ENCODE peak calls at places on chromosomes 12 and 14, in nine cellular contexts. One of them, this sample, is unnamed. For H3K4me1, the result is how much of the 10 kb centered on the place peaks cover.

GRCh38 chr14:68397827-68398226 is 395.0 kb downstream of the ZFP36L1 start:
- DNase-seq in endothelial cell of umbilical vein: peak
- DNase-seq in SK-N-SH: peak
- DNase-seq in pancreas: no peak
- DNase-seq in lower lobe of right lung: no peak
- DNase-seq in CD4-positive, CD25-positive, alpha-beta regulatory T cell: no peak
- DNase-seq in mesenchymal stem cell: peak
- DNase-seq in heart left ventricle: no peak
- DNase-seq in HepG2: no peak
- DNase-seq in this sample: no peak

GRCh38 chr12:121301876-121302275 is 5.4 kb upstream of the CAMKK2 start:
- DNase-seq in endothelial cell of umbilical vein: no peak
- DNase-seq in SK-N-SH: no peak
- DNase-seq in pancreas: no peak
- DNase-seq in lower lobe of right lung: no peak
- DNase-seq in CD4-positive, CD25-positive, alpha-beta regulatory T cell: no peak
- DNase-seq in mesenchymal stem cell: peak
- DNase-seq in heart left ventricle: no peak
- DNase-seq in HepG2: no peak
- DNase-seq in this sample: peak

GRCh38 chr12:104649217-104649834 is 192.6 kb downstream of the CHST11 start:
- DNase-seq in endothelial cell of umbilical vein: no peak
- DNase-seq in SK-N-SH: no peak
- DNase-seq in pancreas: no peak
- DNase-seq in lower lobe of right lung: no peak
- DNase-seq in CD4-positive, CD25-positive, alpha-beta regulatory T cell: no peak
- DNase-seq in mesenchymal stem cell: no peak
- DNase-seq in heart left ventricle: no peak
- DNase-seq in HepG2: no peak
- DNase-seq in this sample: no peak

GRCh38 chr14:75522224-75522764 is at the start of gene BATF:
- DNase-seq in endothelial cell of umbilical vein: no peak
- DNase-seq in SK-N-SH: no peak
- DNase-seq in pancreas: no peak
- DNase-seq in lower lobe of right lung: peak
- DNase-seq in CD4-positive, CD25-positive, alpha-beta regulatory T cell: peak
- DNase-seq in mesenchymal stem cell: no peak
- DNase-seq in heart left ventricle: peak
- DNase-seq in HepG2: no peak
- DNase-seq in this sample: no peak

GRCh38 chr12:98745578-98746391 is 100.7 kb downstream of the APAF1 start:
- DNase-seq in endothelial cell of umbilical vein: peak
- DNase-seq in SK-N-SH: peak
- DNase-seq in pancreas: no peak
- DNase-seq in lower lobe of right lung: no peak
- DNase-seq in CD4-positive, CD25-positive, alpha-beta regulatory T cell: peak
- DNase-seq in mesenchymal stem cell: peak
- DNase-seq in heart left ventricle: no peak
- DNase-seq in HepG2: no peak
- DNase-seq in this sample: no peak

GRCh38 chr14:96585672-96586013 is 83.5 kb downstream of the PAPOLA start:
- DNase-seq in endothelial cell of umbilical vein: no peak
- DNase-seq in SK-N-SH: peak
- DNase-seq in pancreas: no peak
- DNase-seq in lower lobe of right lung: no peak
- DNase-seq in CD4-positive, CD25-positive, alpha-beta regulatory T cell: no peak
- DNase-seq in mesenchymal stem cell: no peak
- DNase-seq in heart left ventricle: no peak
- DNase-seq in HepG2: no peak
- DNase-seq in this sample: no peak

GRCh38 chr14:52473557-52473956 is 78.7 kb downstream of the TXNDC16 start:
- DNase-seq in endothelial cell of umbilical vein: peak
- DNase-seq in SK-N-SH: peak
- DNase-seq in pancreas: no peak
- DNase-seq in lower lobe of right lung: no peak
- DNase-seq in CD4-positive, CD25-positive, alpha-beta regulatory T cell: peak
- DNase-seq in mesenchymal stem cell: peak
- DNase-seq in heart left ventricle: no peak
- DNase-seq in HepG2: peak
- DNase-seq in this sample: peak

GRCh38 chr14:104708606-104709268 is 15.3 kb upstream of the ADSS1 start:
- DNase-seq in endothelial cell of umbilical vein: peak
- DNase-seq in SK-N-SH: peak
- DNase-seq in pancreas: peak
- DNase-seq in lower lobe of right lung: peak
- DNase-seq in CD4-positive, CD25-positive, alpha-beta regulatory T cell: peak
- DNase-seq in mesenchymal stem cell: peak
- DNase-seq in heart left ventricle: peak
- DNase-seq in HepG2: peak
- DNase-seq in this sample: peak

GRCh38 chr12:16606936-16607335 is 974 bp upstream of the LMO3 start:
- DNase-seq in endothelial cell of umbilical vein: no peak
- DNase-seq in SK-N-SH: no peak
- DNase-seq in pancreas: no peak
- DNase-seq in lower lobe of right lung: no peak
- DNase-seq in CD4-positive, CD25-positive, alpha-beta regulatory T cell: no peak
- DNase-seq in mesenchymal stem cell: no peak
- DNase-seq in heart left ventricle: no peak
- DNase-seq in HepG2: no peak
- DNase-seq in this sample: no peak

GRCh38 chr12:12079291-12079690 is 8.6 kb downstream of the BCL2L14 start:
- DNase-seq in endothelial cell of umbilical vein: no peak
- DNase-seq in SK-N-SH: no peak
- DNase-seq in pancreas: no peak
- DNase-seq in lower lobe of right lung: no peak
- DNase-seq in CD4-positive, CD25-positive, alpha-beta regulatory T cell: no peak
- DNase-seq in mesenchymal stem cell: peak
- DNase-seq in heart left ventricle: no peak
- DNase-seq in HepG2: no peak
- DNase-seq in this sample: no peak

GRCh38 chr12:95953000-95953399 is 9.9 kb downstream of the AMDHD1 start:
- DNase-seq in endothelial cell of umbilical vein: no peak
- DNase-seq in SK-N-SH: no peak
- DNase-seq in pancreas: no peak
- DNase-seq in lower lobe of right lung: no peak
- DNase-seq in CD4-positive, CD25-positive, alpha-beta regulatory T cell: no peak
- DNase-seq in mesenchymal stem cell: no peak
- DNase-seq in heart left ventricle: no peak
- DNase-seq in HepG2: no peak
- DNase-seq in this sample: no peak

GRCh38 chr12:66767454-66768002 is 88.7 kb upstream of the GRIP1 start:
- DNase-seq in endothelial cell of umbilical vein: no peak
- DNase-seq in SK-N-SH: no peak
- DNase-seq in pancreas: no peak
- DNase-seq in lower lobe of right lung: no peak
- DNase-seq in CD4-positive, CD25-positive, alpha-beta regulatory T cell: no peak
- DNase-seq in mesenchymal stem cell: no peak
- DNase-seq in heart left ventricle: no peak
- DNase-seq in HepG2: no peak
- DNase-seq in this sample: no peak

GRCh38 chr12:80412343-80412953 is 31.6 kb upstream of the PTPRQ start:
- DNase-seq in endothelial cell of umbilical vein: peak
- DNase-seq in SK-N-SH: peak
- DNase-seq in pancreas: no peak
- DNase-seq in lower lobe of right lung: no peak
- DNase-seq in CD4-positive, CD25-positive, alpha-beta regulatory T cell: no peak
- DNase-seq in mesenchymal stem cell: peak
- DNase-seq in heart left ventricle: no peak
- DNase-seq in HepG2: peak
- DNase-seq in this sample: peak

GRCh38 chr12:68259318-68259940 is 6.0 kb upstream of the IL22 start:
- DNase-seq in endothelial cell of umbilical vein: peak
- DNase-seq in SK-N-SH: no peak
- DNase-seq in pancreas: no peak
- DNase-seq in lower lobe of right lung: no peak
- DNase-seq in CD4-positive, CD25-positive, alpha-beta regulatory T cell: no peak
- DNase-seq in mesenchymal stem cell: peak
- DNase-seq in heart left ventricle: no peak
- DNase-seq in HepG2: no peak
- DNase-seq in this sample: peak

GRCh38 chr14:48504921-48505320 is 829.5 kb upstream of the MDGA2 start:
- DNase-seq in endothelial cell of umbilical vein: no peak
- DNase-seq in SK-N-SH: no peak
- DNase-seq in pancreas: no peak
- DNase-seq in lower lobe of right lung: no peak
- DNase-seq in CD4-positive, CD25-positive, alpha-beta regulatory T cell: no peak
- DNase-seq in mesenchymal stem cell: no peak
- DNase-seq in heart left ventricle: no peak
- DNase-seq in HepG2: no peak
- DNase-seq in this sample: no peak

GRCh38 chr12:82874935-82875334 is 188.2 kb downstream of the TMTC2 start:
- DNase-seq in endothelial cell of umbilical vein: no peak
- DNase-seq in SK-N-SH: no peak
- DNase-seq in pancreas: no peak
- DNase-seq in lower lobe of right lung: no peak
- DNase-seq in CD4-positive, CD25-positive, alpha-beta regulatory T cell: no peak
- DNase-seq in mesenchymal stem cell: peak
- DNase-seq in heart left ventricle: no peak
- DNase-seq in HepG2: no peak
- DNase-seq in this sample: peak

GRCh38 chr12:45959728-45960127 is 30.6 kb downstream of the SCAF11 start:
- DNase-seq in endothelial cell of umbilical vein: no peak
- DNase-seq in SK-N-SH: no peak
- DNase-seq in pancreas: no peak
- DNase-seq in lower lobe of right lung: no peak
- DNase-seq in CD4-positive, CD25-positive, alpha-beta regulatory T cell: no peak
- DNase-seq in mesenchymal stem cell: no peak
- DNase-seq in heart left ventricle: no peak
- DNase-seq in HepG2: no peak
- DNase-seq in this sample: no peak

GRCh38 chr14:69316449-69317391 is 56.8 kb downstream of the GALNT16 start:
- DNase-seq in endothelial cell of umbilical vein: peak
- DNase-seq in SK-N-SH: no peak
- DNase-seq in pancreas: no peak
- DNase-seq in lower lobe of right lung: peak
- DNase-seq in CD4-positive, CD25-positive, alpha-beta regulatory T cell: no peak
- DNase-seq in mesenchymal stem cell: peak
- DNase-seq in heart left ventricle: peak
- DNase-seq in HepG2: no peak
- DNase-seq in this sample: peak

GRCh38 chr14:37985826-37986470 is 221.8 kb upstream of the SSTR1 start:
- DNase-seq in endothelial cell of umbilical vein: peak
- DNase-seq in SK-N-SH: peak
- DNase-seq in pancreas: no peak
- DNase-seq in lower lobe of right lung: no peak
- DNase-seq in CD4-positive, CD25-positive, alpha-beta regulatory T cell: peak
- DNase-seq in mesenchymal stem cell: peak
- DNase-seq in heart left ventricle: no peak
- DNase-seq in HepG2: peak
- DNase-seq in this sample: peak

GRCh38 chr14:63875311-63875710 is 22.5 kb downstream of the SYNE2 start:
- DNase-seq in endothelial cell of umbilical vein: peak
- DNase-seq in SK-N-SH: no peak
- DNase-seq in pancreas: no peak
- DNase-seq in lower lobe of right lung: no peak
- DNase-seq in CD4-positive, CD25-positive, alpha-beta regulatory T cell: no peak
- DNase-seq in mesenchymal stem cell: peak
- DNase-seq in heart left ventricle: no peak
- DNase-seq in HepG2: no peak
- DNase-seq in this sample: peak
- H3K27ac ChIP-seq in endothelial cell of umbilical vein: no peak
- H3K27ac ChIP-seq in SK-N-SH: no peak
- H3K27ac ChIP-seq in pancreas: no peak
- H3K27ac ChIP-seq in lower lobe of right lung: peak
- H3K27ac ChIP-seq in CD4-positive, CD25-positive, alpha-beta regulatory T cell: no peak
- H3K27ac ChIP-seq in mesenchymal stem cell: no peak
- H3K27ac ChIP-seq in heart left ventricle: peak
- H3K27ac ChIP-seq in HepG2: no peak
- H3K27ac ChIP-seq in this sample: no peak

GRCh38 chr14:100106260-100106659 is 41.0 kb downstream of the EVL start:
- DNase-seq in endothelial cell of umbilical vein: no peak
- DNase-seq in SK-N-SH: no peak
- DNase-seq in pancreas: no peak
- DNase-seq in lower lobe of right lung: peak
- DNase-seq in CD4-positive, CD25-positive, alpha-beta regulatory T cell: peak
- DNase-seq in mesenchymal stem cell: no peak
- DNase-seq in heart left ventricle: no peak
- DNase-seq in HepG2: no peak
- DNase-seq in this sample: no peak
- H3K4me1 ChIP-seq in endothelial cell of umbilical vein: under half
- H3K4me1 ChIP-seq in SK-N-SH: under half
- H3K4me1 ChIP-seq in pancreas: under half
- H3K4me1 ChIP-seq in lower lobe of right lung: half or more
- H3K4me1 ChIP-seq in CD4-positive, CD25-positive, alpha-beta regulatory T cell: half or more
- H3K4me1 ChIP-seq in mesenchymal stem cell: under half
- H3K4me1 ChIP-seq in heart left ventricle: under half
- H3K4me1 ChIP-seq in HepG2: under half
- H3K4me1 ChIP-seq in this sample: under half

GRCh38 chr12:107685360-107686248 is at the start of gene PWP1:
- DNase-seq in endothelial cell of umbilical vein: peak
- DNase-seq in SK-N-SH: peak
- DNase-seq in pancreas: peak
- DNase-seq in lower lobe of right lung: peak
- DNase-seq in CD4-positive, CD25-positive, alpha-beta regulatory T cell: peak
- DNase-seq in mesenchymal stem cell: peak
- DNase-seq in heart left ventricle: peak
- DNase-seq in HepG2: peak
- DNase-seq in this sample: peak

GRCh38 chr12:107681455-107681835 is 4.2 kb upstream of the PWP1 start:
- DNase-seq in endothelial cell of umbilical vein: no peak
- DNase-seq in SK-N-SH: no peak
- DNase-seq in pancreas: no peak
- DNase-seq in lower lobe of right lung: no peak
- DNase-seq in CD4-positive, CD25-positive, alpha-beta regulatory T cell: no peak
- DNase-seq in mesenchymal stem cell: no peak
- DNase-seq in heart left ventricle: no peak
- DNase-seq in HepG2: no peak
- DNase-seq in this sample: no peak

GRCh38 chr12:107684029-107684790 is 1.4 kb upstream of the PWP1 start:
- DNase-seq in endothelial cell of umbilical vein: no peak
- DNase-seq in SK-N-SH: no peak
- DNase-seq in pancreas: no peak
- DNase-seq in lower lobe of right lung: no peak
- DNase-seq in CD4-positive, CD25-positive, alpha-beta regulatory T cell: no peak
- DNase-seq in mesenchymal stem cell: peak
- DNase-seq in heart left ventricle: no peak
- DNase-seq in HepG2: no peak
- DNase-seq in this sample: peak

GRCh38 chr12:107681836-107682820 is 3.5 kb upstream of the PWP1 start:
- DNase-seq in endothelial cell of umbilical vein: no peak
- DNase-seq in SK-N-SH: no peak
- DNase-seq in pancreas: no peak
- DNase-seq in lower lobe of right lung: no peak
- DNase-seq in CD4-positive, CD25-positive, alpha-beta regulatory T cell: no peak
- DNase-seq in mesenchymal stem cell: no peak
- DNase-seq in heart left ventricle: no peak
- DNase-seq in HepG2: peak
- DNase-seq in this sample: no peak

GRCh38 chr12:107684990-107685359 is 624 bp upstream of the PWP1 start:
- DNase-seq in endothelial cell of umbilical vein: no peak
- DNase-seq in SK-N-SH: peak
- DNase-seq in pancreas: no peak
- DNase-seq in lower lobe of right lung: no peak
- DNase-seq in CD4-positive, CD25-positive, alpha-beta regulatory T cell: no peak
- DNase-seq in mesenchymal stem cell: peak
- DNase-seq in heart left ventricle: no peak
- DNase-seq in HepG2: peak
- DNase-seq in this sample: peak
- H3K27ac ChIP-seq in endothelial cell of umbilical vein: peak
- H3K27ac ChIP-seq in SK-N-SH: peak
- H3K27ac ChIP-seq in pancreas: peak
- H3K27ac ChIP-seq in lower lobe of right lung: peak
- H3K27ac ChIP-seq in CD4-positive, CD25-positive, alpha-beta regulatory T cell: peak
- H3K27ac ChIP-seq in mesenchymal stem cell: no peak
- H3K27ac ChIP-seq in heart left ventricle: peak
- H3K27ac ChIP-seq in HepG2: peak
- H3K27ac ChIP-seq in this sample: peak

GRCh38 chr14:101855958-101856357 is 94.4 kb downstream of the PPP2R5C start:
- DNase-seq in endothelial cell of umbilical vein: no peak
- DNase-seq in SK-N-SH: no peak
- DNase-seq in pancreas: no peak
- DNase-seq in lower lobe of right lung: no peak
- DNase-seq in CD4-positive, CD25-positive, alpha-beta regulatory T cell: no peak
- DNase-seq in mesenchymal stem cell: no peak
- DNase-seq in heart left ventricle: no peak
- DNase-seq in HepG2: no peak
- DNase-seq in this sample: no peak
- H3K4me1 ChIP-seq in endothelial cell of umbilical vein: under half
- H3K4me1 ChIP-seq in SK-N-SH: under half
- H3K4me1 ChIP-seq in pancreas: under half
- H3K4me1 ChIP-seq in lower lobe of right lung: half or more
- H3K4me1 ChIP-seq in CD4-positive, CD25-positive, alpha-beta regulatory T cell: half or more
- H3K4me1 ChIP-seq in mesenchymal stem cell: under half
- H3K4me1 ChIP-seq in heart left ventricle: under half
- H3K4me1 ChIP-seq in HepG2: under half
- H3K4me1 ChIP-seq in this sample: under half